ENCODE peak calls at places on chromosomes 7 and 10, in seven cellular contexts. E is NCI-H146; K is activated naive CD4-positive, alpha-beta T cell treated with anti-CD3 and anti-CD28 coated beads, Interleukin-2, amount 50 U/mL, for 16 hours; V is CD8-positive, alpha-beta memory T cell; F is pons; N is activated T-cell treated with anti-CD3 and anti-CD28 coated beads, Interleukin-2, amount 50 U/mL, for 24 hours; U is amygdala. C is an unnamed sample.

GRCh38 chr10:11175823-11176243 is 158.2 kb downstream of the CELF2 start:
- DNase-seq in E (no peak), K (no peak), V (no peak), F (peak), N (no peak), U (no peak), C (no peak)

GRCh38 chr7:124812764-124813163 is 47.2 kb upstream of the GPR37 start:
- DNase-seq in E (no peak), K (no peak), V (no peak), F (no peak), N (no peak), U (no peak), C (no peak)

GRCh38 chr7:25025218-25025671 is 45.3 kb upstream of the OSBPL3 start:
- DNase-seq in E (no peak), K (no peak), V (no peak), F (no peak), N (no peak), U (no peak), C (no peak)

GRCh38 chr7:100169147-100169850 is 882 bp upstream of the GAL3ST4 start:
- DNase-seq in E (peak), K (peak), V (no peak), F (no peak), N (peak), U (no peak), C (no peak)

GRCh38 chr7:20395494-20395893 is 64.8 kb downstream of the ITGB8 start:
- DNase-seq in E (no peak), K (no peak), V (no peak), F (no peak), N (no peak), U (no peak), C (no peak)

GRCh38 chr10:102673961-102674511 is 29.8 kb downstream of the TRIM8 start:
- DNase-seq in E (no peak), K (peak), V (peak), F (peak), N (peak), U (no peak), C (no peak)

GRCh38 chr7:100396421-100396982 is 23.2 kb downstream of the PILRA start:
- DNase-seq in E (no peak), K (peak), V (peak), F (no peak), N (peak), U (no peak), C (no peak)

GRCh38 chr10:27041196-27041595 is 59.1 kb downstream of the ANKRD26 start:
- DNase-seq in E (no peak), K (no peak), V (no peak), F (no peak), N (no peak), U (no peak), C (no peak)

GRCh38 chr7:15837627-15838026 is 151.1 kb upstream of the MEOX2 start:
- DNase-seq in E (no peak), K (no peak), V (no peak), F (no peak), N (no peak), U (no peak), C (no peak)

GRCh38 chr7:154906201-154906600 is 96.7 kb downstream of the PAXIP1 start:
- DNase-seq in E (no peak), K (no peak), V (no peak), F (no peak), N (no peak), U (no peak), C (no peak)

GRCh38 chr10:13340626-13341370 is 7.3 kb downstream of the SEPHS1 start:
- DNase-seq in E (no peak), K (peak), V (peak), F (no peak), N (no peak), U (no peak), C (no peak)